ENCODE peak calls at places on chromosome 14, in seven cellular contexts. L is kidney epithelial cell, T is tibial artery, Q is choroid plexus epithelial cell, J is fibroblast of pulmonary artery, C is WTC11, X is HFF-Myc. P is an unnamed sample.

GRCh38 chr14:69713127-69713800 is 53.7 kb upstream of the SRSF5 start:
- DNase-seq in L (no peak), T (no peak), Q (no peak), J (no peak), C (peak), X (no peak), P (no peak)

GRCh38 chr14:91975763-91976162 is 28.3 kb upstream of the FBLN5 start:
- DNase-seq in L (no peak), T (no peak), Q (no peak), J (no peak), C (no peak), X (no peak), P (no peak)

GRCh38 chr14:21526672-21527319 is 650 bp upstream of the SALL2 start:
- DNase-seq in L (no peak), T (no peak), Q (no peak), J (no peak), C (peak), X (no peak), P (no peak)

GRCh38 chr14:93884950-93885349 is 42.2 kb upstream of the FAM181A start:
- DNase-seq in L (no peak), T (no peak), Q (no peak), J (no peak), C (no peak), X (no peak), P (no peak)

GRCh38 chr14:37597538-37598084 is 2.2 kb downstream of the TTC6 start:
- DNase-seq in L (no peak), T (no peak), Q (peak), J (no peak), C (peak), X (no peak), P (no peak)

GRCh38 chr14:52067873-52068740 is 752 bp downstream of the NID2 start:
- DNase-seq in L (no peak), T (no peak), Q (peak), J (peak), C (peak), X (no peak), P (no peak)

GRCh38 chr14:96267336-96267735 is 11.3 kb downstream of the BDKRB1 start:
- DNase-seq in L (no peak), T (no peak), Q (peak), J (peak), C (no peak), X (peak), P (no peak)

GRCh38 chr14:104556256-104557021 is 23.1 kb upstream of the C14orf180 start:
- DNase-seq in L (no peak), T (no peak), Q (no peak), J (no peak), C (peak), X (no peak), P (peak)

GRCh38 chr14:52266179-52266578 is 1.3 kb upstream of the PTGDR start:
- DNase-seq in L (no peak), T (peak), Q (peak), J (peak), C (no peak), X (no peak), P (no peak)

GRCh38 chr14:50666772-50667490 is 1.2 kb downstream of the SAV1 start:
- DNase-seq in L (no peak), T (peak), Q (peak), J (peak), C (no peak), X (no peak), P (no peak)

DNA sequence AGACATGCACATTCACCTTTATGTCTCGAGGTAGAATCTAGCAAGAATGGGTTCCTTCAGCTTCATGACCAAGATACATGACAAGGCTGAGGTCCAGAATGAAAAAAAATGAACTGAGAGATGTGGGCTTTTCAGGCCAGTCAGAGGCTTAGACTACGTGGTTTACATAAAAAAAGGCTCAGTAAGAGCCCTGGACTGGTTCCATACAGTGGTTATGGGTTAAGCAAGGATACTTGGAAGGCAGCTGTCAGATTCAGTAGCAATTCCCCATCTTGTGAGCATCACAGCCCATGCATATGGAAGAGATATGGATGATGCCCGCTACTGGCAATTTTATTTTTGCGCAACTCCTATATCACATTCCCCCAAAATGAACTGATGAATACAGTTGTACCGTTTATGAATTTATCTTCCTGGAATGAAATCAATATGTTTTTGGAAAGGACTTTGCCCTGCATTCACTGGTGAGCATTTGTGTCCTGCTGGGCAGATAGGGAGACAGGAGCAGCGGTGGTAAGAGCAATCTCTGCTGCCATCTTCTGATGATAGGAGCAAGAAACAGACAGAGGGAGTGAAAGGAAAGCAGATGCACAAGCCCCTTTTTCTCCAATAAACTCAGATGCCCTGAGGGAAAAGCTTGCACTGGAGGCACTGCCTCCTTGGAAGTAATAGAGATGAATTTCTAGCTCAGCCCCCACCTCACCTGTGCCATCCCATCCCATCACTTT is 280.4 kb downstream of the GALC start:
- DNase-seq in L (no peak), T (no peak), Q (no peak), J (no peak), C (no peak), X (no peak), P (no peak)
- TF ChIP-seq CTCF in L (peak), T (no peak), Q (no peak), J (no peak), C (no peak), X (no peak), P (no peak)

DNA sequence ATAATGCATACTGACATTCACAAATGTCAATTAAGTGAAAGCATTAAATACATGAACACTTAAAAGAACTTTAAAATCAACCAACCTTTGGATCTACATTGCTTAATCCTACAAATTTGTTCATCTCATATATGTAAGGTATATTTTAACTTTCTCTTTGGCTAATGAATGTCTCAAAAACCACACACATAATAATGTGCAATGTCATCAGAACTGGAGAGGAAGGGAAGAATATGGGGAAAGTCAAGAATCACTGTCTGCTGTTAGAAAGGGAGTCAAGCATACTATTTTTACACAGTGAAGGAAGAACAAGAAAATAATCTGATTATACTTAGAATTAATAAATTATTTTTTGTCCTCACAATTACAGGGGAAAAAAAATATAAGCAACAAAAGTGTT is 4.9 kb downstream of the GMFB start:
- DNase-seq in L (no peak), T (no peak), Q (peak), J (no peak), C (no peak), X (no peak), P (no peak)
- TF ChIP-seq CTCF in L (no peak), T (no peak), Q (no peak), J (no peak), C (no peak), X (no peak), P (no peak)

GRCh38 chr14:99188721-99189120 is 83.3 kb downstream of the BCL11B start:
- DNase-seq in L (no peak), T (no peak), Q (no peak), J (no peak), C (peak), X (no peak), P (no peak)
- TF ChIP-seq CTCF in L (no peak), T (no peak), Q (no peak), J (no peak), C (peak), X (peak), P (no peak)

DNA sequence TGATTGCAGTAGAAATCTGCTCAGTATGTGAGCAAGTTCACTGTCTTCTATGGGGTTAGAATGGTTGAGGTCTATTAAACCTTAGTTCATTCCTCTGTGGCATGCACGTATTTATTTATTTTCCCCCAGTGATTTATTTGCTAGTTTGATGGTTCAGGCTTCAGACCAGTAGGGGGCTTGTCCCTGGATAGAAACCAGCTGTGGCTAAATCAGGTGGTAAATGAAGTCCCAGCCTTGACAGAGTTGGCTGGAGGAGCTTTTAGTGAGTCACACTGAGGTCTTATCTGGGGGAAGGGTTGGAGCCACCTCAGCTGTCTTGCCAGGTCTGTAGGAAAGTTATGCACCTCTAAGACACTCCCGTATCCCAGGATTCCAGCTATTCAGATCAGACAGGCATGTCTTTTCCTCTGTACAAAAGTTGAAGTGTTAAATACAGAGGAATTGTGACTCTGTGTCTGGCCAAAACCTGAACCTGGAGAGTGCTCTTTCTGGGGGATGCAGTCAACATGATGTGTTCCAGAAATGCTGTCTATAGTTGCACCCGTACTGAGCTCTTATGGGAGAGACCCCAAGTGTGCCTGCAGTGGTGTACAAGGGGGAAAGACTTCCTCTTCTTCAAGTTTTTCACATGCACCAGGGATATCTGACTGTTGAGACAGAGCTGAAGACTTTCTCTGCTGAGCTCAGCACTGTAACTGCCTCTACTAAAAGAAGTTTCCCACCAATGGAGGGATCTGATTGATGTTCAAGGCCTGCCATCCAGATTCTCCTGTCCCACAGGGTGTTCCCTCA is 1322.1 kb downstream of the TMEM121 start:
- DNase-seq in L (peak), T (no peak), Q (no peak), J (no peak), C (no peak), X (no peak), P (no peak)
- TF ChIP-seq CTCF in L (peak), T (no peak), Q (no peak), J (no peak), C (no peak), X (no peak), P (peak)

GRCh38 chr14:95197498-95198010 is 40.2 kb upstream of the DICER1 start:
- DNase-seq in L (no peak), T (no peak), Q (no peak), J (no peak), C (peak), X (no peak), P (no peak)

GRCh38 chr14:95198320-95198719 is 41.0 kb upstream of the DICER1 start:
- DNase-seq in L (no peak), T (no peak), Q (no peak), J (no peak), C (no peak), X (no peak), P (no peak)

GRCh38 chr14:95195031-95195430 is 37.7 kb upstream of the DICER1 start:
- DNase-seq in L (no peak), T (no peak), Q (no peak), J (no peak), C (no peak), X (no peak), P (no peak)

GRCh38 chr14:95196826-95197497 is 39.6 kb upstream of the DICER1 start:
- DNase-seq in L (no peak), T (no peak), Q (no peak), J (no peak), C (no peak), X (no peak), P (no peak)

GRCh38 chr14:95196268-95196667 is 38.9 kb upstream of the DICER1 start:
- DNase-seq in L (no peak), T (no peak), Q (peak), J (peak), C (no peak), X (no peak), P (no peak)
- TF ChIP-seq CTCF in L (no peak), T (no peak), Q (peak), J (peak), C (no peak), X (no peak), P (peak)

GRCh38 chr14:100708349-100709217 is 18.1 kb upstream of the DLK1 start:
- DNase-seq in L (no peak), T (no peak), Q (peak), J (peak), C (peak), X (no peak), P (no peak)

GRCh38 chr14:100710391-100711116 is 16.1 kb upstream of the DLK1 start:
- DNase-seq in L (no peak), T (no peak), Q (no peak), J (no peak), C (no peak), X (no peak), P (no peak)

GRCh38 chr14:100711117-100711462 is 15.6 kb upstream of the DLK1 start:
- DNase-seq in L (no peak), T (no peak), Q (no peak), J (no peak), C (no peak), X (no peak), P (no peak)

GRCh38 chr14:100709956-100710284 is 16.8 kb upstream of the DLK1 start:
- DNase-seq in L (no peak), T (no peak), Q (no peak), J (no peak), C (no peak), X (no peak), P (no peak)

DNA sequence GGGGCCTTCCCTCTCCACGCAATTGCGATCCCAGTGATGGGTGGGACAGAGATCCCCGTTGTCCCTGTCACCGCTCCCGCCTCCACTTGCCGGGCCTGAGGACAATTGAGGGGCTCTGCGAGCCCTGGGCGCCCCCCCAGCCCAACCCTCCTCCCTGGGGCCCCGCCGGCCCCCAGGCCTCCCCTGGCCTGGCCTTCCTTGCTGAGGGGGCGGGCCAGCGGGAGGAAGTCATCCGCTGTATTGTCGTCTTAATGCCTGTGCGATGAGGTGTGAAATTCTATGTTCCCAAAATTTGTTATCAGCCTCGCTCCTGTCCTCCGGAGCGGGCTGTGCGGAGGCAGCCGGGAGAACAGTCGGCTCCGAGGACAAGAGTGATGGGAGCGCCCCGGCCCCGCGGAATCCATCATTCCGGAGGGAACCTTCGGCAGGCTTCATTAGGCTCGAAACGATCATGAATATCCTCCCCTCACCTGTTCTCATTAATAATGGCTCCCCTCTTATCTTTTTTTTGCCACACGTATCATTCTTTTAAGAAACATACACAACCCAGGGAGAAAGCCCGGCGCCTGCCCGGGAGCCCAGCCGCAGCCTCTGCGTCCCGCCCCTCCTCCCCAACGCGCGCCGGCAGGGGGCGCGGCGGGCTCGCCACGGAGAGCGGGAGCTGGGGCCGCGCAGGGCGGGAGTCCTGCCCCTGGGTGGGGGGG is 17.3 kb upstream of the DLK1 start:
- DNase-seq in L (no peak), T (no peak), Q (peak), J (peak), C (peak), X (no peak), P (no peak)
- TF ChIP-seq CTCF in L (no peak), T (peak), Q (peak), J (peak), C (peak), X (peak), P (peak)

DNA sequence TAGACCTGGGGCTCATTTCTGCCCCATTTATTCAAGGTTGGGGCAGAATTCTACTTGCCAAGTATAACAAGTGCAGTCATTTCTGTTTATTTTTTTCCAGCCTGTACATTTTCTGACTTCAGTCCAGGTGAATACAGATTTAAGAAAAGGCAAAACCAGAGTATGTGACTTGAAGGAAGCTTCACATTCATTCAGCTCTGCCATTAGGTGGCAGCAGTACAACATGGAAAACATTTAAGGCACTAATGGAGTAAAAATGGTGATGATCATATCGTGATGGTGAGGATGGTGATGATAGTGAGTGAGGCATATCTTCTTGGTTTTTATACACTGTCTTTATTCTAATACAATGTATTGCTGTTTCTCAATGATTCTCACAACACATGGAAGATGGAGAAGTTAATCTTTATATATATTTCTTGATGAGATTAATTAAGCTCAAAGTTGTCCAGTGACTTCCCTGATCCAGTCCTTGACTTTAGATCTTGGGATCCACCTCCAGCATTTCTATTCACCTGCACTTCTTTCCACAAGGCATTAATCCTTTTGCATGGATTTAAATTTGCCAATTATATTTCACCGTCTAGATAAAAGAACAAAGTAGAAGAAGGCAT is 176.7 kb upstream of the SEL1L start:
- DNase-seq in L (peak), T (no peak), Q (peak), J (peak), C (no peak), X (no peak), P (no peak)
- TF ChIP-seq CTCF in L (peak), T (peak), Q (peak), J (peak), C (no peak), X (peak), P (peak)

P was measured in CD14-positive monocyte.